ENCODE peak calls at places on chromosomes 11 and 22, in ten cellular contexts. V, E, G, C, I, N, U, Y, T and M are unnamed samples.

GRCh38 chr11:19258651-19259230 is 18.0 kb upstream of the E2F8 start:
- DNase-seq in V (no peak), E (no peak), G (no peak), C (no peak), I (no peak), N (no peak), U (no peak), Y (no peak), T (peak), M (no peak)

GRCh38 chr11:111941963-111942362 is 4.8 kb downstream of the DIXDC1 start:
- DNase-seq in V (no peak), E (no peak), G (no peak), C (peak), I (no peak), N (no peak), U (peak), Y (no peak), T (no peak), M (no peak)

GRCh38 chr11:61602775-61603569 is 22.1 kb upstream of the SYT7 start:
- DNase-seq in V (no peak), E (no peak), G (no peak), C (peak), I (no peak), N (no peak), U (peak), Y (peak), T (no peak), M (no peak)

GRCh38 chr11:79506124-79506523 is 65.3 kb upstream of the TENM4 start:
- DNase-seq in V (no peak), E (no peak), G (no peak), C (no peak), I (no peak), N (no peak), U (no peak), Y (no peak), T (no peak), M (no peak)

GRCh38 chr11:117761993-117762392 is 35.0 kb downstream of the DSCAML1 start:
- DNase-seq in V (no peak), E (no peak), G (no peak), C (no peak), I (no peak), N (no peak), U (no peak), Y (no peak), T (no peak), M (no peak)

GRCh38 chr22:25334091-25334490 is 114.7 kb downstream of the CRYBB2 start:
- DNase-seq in V (peak), E (peak), G (peak), C (peak), I (no peak), N (peak), U (peak), Y (peak), T (peak), M (peak)

GRCh38 chr22:21615731-21616130 is 14.1 kb downstream of the YDJC start:
- DNase-seq in V (no peak), E (no peak), G (no peak), C (no peak), I (no peak), N (no peak), U (no peak), Y (no peak), T (no peak), M (no peak)

GRCh38 chr11:86954288-86955110 is 696 bp downstream of the FZD4 start:
- DNase-seq in V (peak), E (peak), G (no peak), C (peak), I (no peak), N (no peak), U (peak), Y (peak), T (peak), M (peak)

GRCh38 chr11:46391578-46392420 is at the start of gene CHRM4:
- DNase-seq in V (peak), E (peak), G (peak), C (no peak), I (peak), N (no peak), U (no peak), Y (peak), T (peak), M (peak)

GRCh38 chr11:119361056-119361787 is 14.7 kb upstream of the MFRP start:
- DNase-seq in V (peak), E (peak), G (no peak), C (peak), I (peak), N (no peak), U (peak), Y (peak), T (peak), M (peak)

GRCh38 chr11:115267228-115267627 is 237.0 kb downstream of the CADM1 start:
- DNase-seq in V (no peak), E (no peak), G (no peak), C (no peak), I (no peak), N (no peak), U (no peak), Y (no peak), T (no peak), M (no peak)